ENCODE peak calls at places on chromosomes 11 and 22, in four cellular contexts. Z is mucosa of gallbladder; F is stimulated activated naive CD4-positive, alpha-beta T cell; B is cardiac muscle cell. M is an unnamed sample.

GRCh38 chr11:71381781-71382505 is 66.2 kb downstream of the DHCR7 start:
- DNase-seq in F (no peak), B (no peak), Z (no peak), M (no peak)

GRCh38 chr11:116875194-116875593 is 37.8 kb upstream of the APOA1 start:
- DNase-seq in F (no peak), B (no peak), Z (no peak), M (no peak)

GRCh38 chr11:122108192-122108799 is 7.7 kb downstream of the BLID start:
- DNase-seq in F (no peak), Z (peak), B (peak), M (no peak)

GRCh38 chr11:65013130-65013691 is 749 bp upstream of the ARL2 start:
- DNase-seq in Z (peak), B (peak), F (no peak), M (peak)

GRCh38 chr22:35917651-35918050 is 111.0 kb downstream of the RBFOX2 start:
- DNase-seq in Z (no peak), F (no peak), B (no peak), M (no peak)

GRCh38 chr11:10303558-10304363 is 1.1 kb upstream of the ADM start:
- DNase-seq in F (peak), B (peak), Z (no peak), M (peak)

GRCh38 chr11:45252877-45253276 is 33.3 kb downstream of the SYT13 start:
- DNase-seq in B (no peak), Z (no peak), F (no peak), M (no peak)

GRCh38 chr22:42101186-42101585 is 10.6 kb upstream of the NDUFA6 start:
- DNase-seq in B (no peak), F (no peak), Z (no peak), M (no peak)

GRCh38 chr11:122652495-122652894 is 3.0 kb upstream of the UBASH3B start:
- DNase-seq in F (no peak), B (no peak), Z (no peak), M (no peak)

GRCh38 chr22:25403752-25404471 is 160.6 kb upstream of the GRK3 start:
- DNase-seq in B (no peak), F (no peak), Z (no peak), M (peak)

GRCh38 chr11:69894126-69895047 is 75.2 kb upstream of the FGF3 start:
- DNase-seq in F (no peak), Z (no peak), B (no peak), M (peak)

GRCh38 chr22:25492162-25492561 is 72.3 kb upstream of the GRK3 start:
- DNase-seq in Z (no peak), F (no peak), B (no peak), M (no peak)

GRCh38 chr11:76623171-76623883 is 47.2 kb downstream of the LRRC32 start:
- DNase-seq in Z (no peak), F (no peak), B (peak), M (no peak)

GRCh38 chr22:46830001-46830715 is 67.7 kb downstream of the TBC1D22A start:
- DNase-seq in B (peak), F (no peak), Z (peak), M (no peak)

GRCh38 chr22:42680648-42681047 is 31.5 kb upstream of the CYB5R3 start:
- DNase-seq in Z (no peak), B (peak), F (no peak), M (no peak)

GRCh38 chr11:119573858-119574257 is 150.9 kb upstream of the THY1 start:
- DNase-seq in F (no peak), Z (no peak), B (no peak), M (no peak)

GRCh38 chr22:47627561-47628253 is 865.3 kb downstream of the TBC1D22A start:
- DNase-seq in Z (no peak), B (no peak), F (no peak), M (no peak)

GRCh38 chr11:111189466-111189865 is 56.1 kb upstream of the POU2AF2 start:
- DNase-seq in F (no peak), B (no peak), Z (no peak), M (no peak)

GRCh38 chr22:37502342-37503182 is 16.4 kb upstream of the MFNG start:
- DNase-seq in F (no peak), B (no peak), Z (peak), M (no peak)

GRCh38 chr11:128714121-128714520 is 20.2 kb downstream of the FLI1 start:
- DNase-seq in B (no peak), F (no peak), Z (no peak), M (no peak)

GRCh38 chr11:66291303-66291705 is 390 bp upstream of the TMEM151A start:
- DNase-seq in Z (no peak), B (no peak), F (no peak), M (no peak)

GRCh38 chr11:119990306-119991021 is 147.4 kb downstream of the TRIM29 start:
- DNase-seq in F (no peak), B (peak), Z (no peak), M (peak)

GRCh38 chr11:76602431-76602861 is 68.1 kb downstream of the LRRC32 start:
- DNase-seq in B (peak), F (no peak), Z (no peak), M (no peak)

GRCh38 chr11:118287006-118287405 is 17.5 kb upstream of the CD3E start:
- DNase-seq in F (no peak), Z (no peak), B (peak), M (no peak)

GRCh38 chr11:11787305-11788066 is 54.3 kb upstream of the USP47 start:
- DNase-seq in F (peak), Z (peak), B (peak), M (peak)

GRCh38 chr11:86489442-86489841 is 114.8 kb downstream of the CCDC81 start:
- DNase-seq in B (no peak), Z (no peak), F (no peak), M (no peak)

GRCh38 chr22:45210174-45210573 is 30.5 kb downstream of the KIAA0930 start:
- DNase-seq in F (no peak), Z (no peak), B (no peak), M (no peak)

GRCh38 chr11:43579171-43579918 is 101.2 kb upstream of the HSD17B12 start:
- DNase-seq in Z (no peak), B (peak), F (no peak), M (peak)

GRCh38 chr11:86688398-86689179 is 16.2 kb upstream of the ME3 start:
- DNase-seq in B (peak), Z (no peak), F (no peak), M (no peak)

GRCh38 chr11:111378773-111379499 is at the start of gene POU2AF1:
- DNase-seq in B (peak), F (peak), Z (no peak), M (peak)

GRCh38 chr22:24894998-24895397 is 51.5 kb downstream of the LHFPL7 start:
- DNase-seq in Z (peak), B (peak), F (no peak), M (no peak)

GRCh38 chr11:29405305-29405704 is 611.5 kb downstream of the KCNA4 start:
- DNase-seq in Z (no peak), F (no peak), B (no peak), M (no peak)

GRCh38 chr11:514606-515005 is 7.6 kb upstream of the RNH1 start:
- DNase-seq in Z (no peak), F (no peak), B (no peak), M (no peak)

GRCh38 chr11:65593518-65594414 is 1.8 kb downstream of the KCNK7 start:
- DNase-seq in B (peak), F (peak), Z (no peak), M (peak)

GRCh38 chr11:90250970-90251369 is 28.1 kb upstream of the CHORDC1 start:
- DNase-seq in Z (no peak), F (no peak), B (no peak), M (no peak)

GRCh38 chr11:73194034-73194507 is 24.0 kb upstream of the P2RY2 start:
- DNase-seq in Z (no peak), B (no peak), F (no peak), M (no peak)

GRCh38 chr11:10979529-10979928 is 121.7 kb upstream of the ZBED5 start:
- DNase-seq in B (no peak), F (no peak), Z (no peak), M (no peak)

GRCh38 chr11:13962562-13963168 is at the start of gene SPON1:
- DNase-seq in F (peak), Z (peak), B (peak), M (peak)

GRCh38 chr22:45237065-45237990 is 3.4 kb downstream of the KIAA0930 start:
- DNase-seq in Z (no peak), B (no peak), F (no peak), M (no peak)

M was measured in cerebellar cortex.